ENCODE peak calls at places on chromosomes 3 and 15, in six cellular contexts. Q is psoas muscle; B is transverse colon; R is CD4-positive, alpha-beta memory T cell; C is mesenchymal stem cell; X is naive thymus-derived CD4-positive, alpha-beta T cell. M is an unnamed sample.

GRCh38 chr3:191366675-191367074 is 36.3 kb upstream of the UTS2B start:
- DNase-seq in Q (no peak), B (no peak), R (no peak), C (peak; percentile 86), X (no peak), M (no peak)

GRCh38 chr15:76756371-76756770 is 148.8 kb downstream of the SCAPER start:
- DNase-seq in Q (no peak), B (no peak), R (no peak), C (no peak), X (no peak), M (no peak)

GRCh38 chr15:88312941-88313579 is 56.5 kb upstream of the NTRK3 start:
- DNase-seq in Q (no peak), B (no peak), R (no peak), C (no peak), X (no peak), M (no peak)

GRCh38 chr3:30667250-30667585 is 60.8 kb downstream of the TGFBR2 start:
- DNase-seq in Q (no peak), B (no peak), R (peak; percentile 41), C (peak; percentile 25), X (peak; percentile 65), M (peak; percentile 48)

GRCh38 chr15:31347067-31347975 is 20.7 kb downstream of the KLF13 start:
- DNase-seq in Q (no peak), B (no peak), R (peak; percentile 84), C (no peak), X (peak; percentile 89), M (no peak)

GRCh38 chr3:105791919-105792786 is 76.7 kb downstream of the CBLB start:
- DNase-seq in Q (peak; percentile 83), B (peak; percentile 47), R (no peak), C (peak; percentile 99), X (no peak), M (peak; percentile 6)

GRCh38 chr15:72340366-72340765 is 20.4 kb upstream of the CELF6 start:
- DNase-seq in Q (no peak), B (no peak), R (no peak), C (peak; percentile 60), X (no peak), M (no peak)

GRCh38 chr3:120448707-120449650 is 1.8 kb downstream of the FSTL1 start:
- DNase-seq in Q (no peak), B (peak; percentile 13), R (no peak), C (peak; percentile 80), X (no peak), M (peak; percentile 85)

GRCh38 chr15:41504751-41505492 is 8.7 kb downstream of the LTK start:
- DNase-seq in Q (no peak), B (no peak), R (no peak), C (no peak), X (no peak), M (no peak)

GRCh38 chr3:65871305-65872141 is 167.2 kb downstream of the MAGI1 start:
- DNase-seq in Q (peak; percentile 67), B (peak; percentile 63), R (no peak), C (no peak), X (no peak), M (no peak)

GRCh38 chr3:36124118-36124796 is 256.0 kb upstream of the STAC start:
- DNase-seq in Q (no peak), B (no peak), R (no peak), C (peak; percentile 39), X (no peak), M (no peak)

GRCh38 chr3:43035801-43036340 is 56.8 kb downstream of the GASK1A start:
- DNase-seq in Q (no peak), B (no peak), R (no peak), C (no peak), X (no peak), M (no peak)

GRCh38 chr3:43960448-43960840 is 269.7 kb downstream of the ABHD5 start:
- DNase-seq in Q (no peak), B (no peak), R (no peak), C (no peak), X (no peak), M (no peak)

GRCh38 chr3:124529826-124530571 is 200.3 kb upstream of the UMPS start:
- DNase-seq in Q (no peak), B (no peak), R (no peak), C (no peak), X (no peak), M (no peak)

GRCh38 chr3:185424435-185424834 is 61.5 kb downstream of the MAP3K13 start:
- DNase-seq in Q (no peak), B (no peak), R (no peak), C (no peak), X (no peak), M (no peak)

GRCh38 chr3:175606650-175607318 is 747.6 kb downstream of the NAALADL2 start:
- DNase-seq in Q (no peak), B (no peak), R (no peak), C (no peak), X (no peak), M (no peak)

DNA sequence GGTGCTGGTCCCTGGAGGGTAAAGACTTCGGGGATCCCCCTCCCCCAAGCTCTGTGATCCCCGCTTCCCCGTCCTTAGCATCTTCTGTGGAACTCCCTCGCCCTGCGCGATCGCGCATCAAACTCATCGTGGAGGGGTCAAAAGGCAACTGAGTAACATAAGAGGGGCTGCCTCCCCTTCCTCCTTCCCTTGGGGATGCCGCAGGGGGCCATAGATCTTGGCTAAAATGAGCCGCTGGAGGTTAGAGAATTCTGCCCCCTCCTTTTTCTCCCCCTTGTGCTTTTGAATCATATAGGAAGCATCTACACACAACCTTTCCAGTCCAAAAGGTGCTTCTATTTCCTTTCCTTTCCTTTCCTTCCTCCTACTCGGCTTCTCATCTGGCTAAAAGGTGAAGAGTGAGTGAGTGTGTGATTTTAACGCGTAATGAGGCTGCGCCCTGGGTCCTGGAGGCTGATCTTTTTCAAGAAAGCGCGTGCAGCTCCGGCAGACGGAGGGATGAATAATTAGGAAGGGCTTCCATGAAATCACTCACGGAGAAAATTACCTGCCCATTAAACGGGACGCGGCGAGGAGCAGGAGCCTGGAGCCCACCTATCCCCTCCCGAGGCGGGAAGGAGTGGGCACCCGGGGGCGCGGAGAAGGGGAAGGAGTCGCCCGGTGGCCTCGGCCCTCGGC is 832 bp upstream of the ROBO2 start:
- DNase-seq in Q (no peak), B (no peak), R (no peak), C (peak; percentile 36), X (no peak), M (no peak)
- H3K4me3 ChIP-seq in Q (peak overlapping the region; percentile 56), B (peak overlapping the region; percentile 52), R (no peak overlapping the region), C (peak overlapping the region; percentile 67), X (no peak overlapping the region), M (no peak overlapping the region)

GRCh38 chr3:123071581-123071980 is 4.8 kb downstream of the PDIA5 start:
- DNase-seq in Q (no peak), B (no peak), R (no peak), C (no peak), X (no peak), M (no peak)
- H3K27ac ChIP-seq in Q (no peak overlapping the region), B (peak overlapping the region; percentile 28), R (no peak overlapping the region), C (no peak overlapping the region), X (no peak overlapping the region), M (no peak overlapping the region)

DNA sequence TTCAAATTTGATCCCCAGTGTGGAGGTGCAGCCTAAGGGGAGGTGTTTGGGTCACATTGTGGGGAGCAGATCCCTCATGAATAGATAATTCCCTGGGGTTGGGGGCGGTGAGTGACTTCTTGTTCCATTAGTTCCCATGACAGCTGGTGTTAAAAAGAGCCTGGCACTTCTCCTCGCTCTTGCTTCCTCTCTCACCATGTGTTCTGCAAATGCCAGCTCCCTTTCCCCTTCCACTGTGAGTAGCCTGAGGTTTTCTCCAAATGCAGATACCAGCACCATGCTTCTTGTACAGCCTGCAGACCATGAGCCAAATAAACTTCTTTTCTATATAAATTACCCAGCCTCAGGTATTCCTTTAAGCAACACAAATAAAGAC is 23.1 kb downstream of the RIOX2 start:
- DNase-seq in Q (no peak), B (no peak), R (no peak), C (no peak), X (no peak), M (no peak)
- H3K36me3 ChIP-seq in Q (peaks cover 14% of the 10 kb centered on the region), B (peaks cover 26% of the 10 kb centered on the region), R (peaks cover 61% of the 10 kb centered on the region), C (peaks cover 7% of the 10 kb centered on the region), X (peaks cover 88% of the 10 kb centered on the region), M (peaks cover 65% of the 10 kb centered on the region)

GRCh38 chr15:92906563-92907081 is 6.5 kb downstream of the CHD2 start:
- DNase-seq in Q (no peak), B (no peak), R (peak; percentile 57), C (no peak), X (peak; percentile 45), M (no peak)

GRCh38 chr15:92907880-92908279 is 7.8 kb downstream of the CHD2 start:
- DNase-seq in Q (no peak), B (no peak), R (no peak), C (peak; percentile 91), X (no peak), M (peak; percentile 84)

GRCh38 chr15:92907229-92907628 is 7.1 kb downstream of the CHD2 start:
- DNase-seq in Q (no peak), B (no peak), R (no peak), C (no peak), X (no peak), M (peak; percentile 60)

GRCh38 chr15:92904832-92905640 is 4.9 kb downstream of the CHD2 start:
- DNase-seq in Q (no peak), B (no peak), R (no peak), C (no peak), X (no peak), M (no peak)

DNA sequence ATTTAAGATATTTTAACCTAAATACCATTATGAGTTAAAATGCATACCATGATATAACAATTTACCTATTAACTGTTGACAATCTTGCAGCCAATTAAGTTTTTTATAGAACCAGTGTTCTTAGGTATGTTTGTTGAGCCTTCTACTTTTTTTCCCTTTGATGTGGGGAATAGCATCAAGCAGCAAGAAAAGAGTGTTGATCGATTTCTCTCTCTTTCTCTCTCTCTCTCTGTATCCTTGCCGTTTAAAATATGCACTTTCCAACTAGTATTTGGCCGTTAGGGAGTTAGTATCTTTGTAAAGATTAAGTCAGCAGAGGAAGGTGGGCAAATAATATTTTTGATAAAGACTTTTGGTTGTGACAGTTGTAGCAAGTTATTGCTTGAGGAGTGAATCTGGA is 5.9 kb downstream of the CHD2 start:
- DNase-seq in Q (no peak), B (no peak), R (peak; percentile 49), C (no peak), X (peak; percentile 51), M (peak; percentile 43)
- H3K4me3 ChIP-seq in Q (peak overlapping the region; percentile 68), B (peak overlapping the region; percentile 82), R (peak overlapping the region; percentile 26), C (no peak overlapping the region), X (peak overlapping the region; percentile 68), M (no peak overlapping the region)

DNA sequence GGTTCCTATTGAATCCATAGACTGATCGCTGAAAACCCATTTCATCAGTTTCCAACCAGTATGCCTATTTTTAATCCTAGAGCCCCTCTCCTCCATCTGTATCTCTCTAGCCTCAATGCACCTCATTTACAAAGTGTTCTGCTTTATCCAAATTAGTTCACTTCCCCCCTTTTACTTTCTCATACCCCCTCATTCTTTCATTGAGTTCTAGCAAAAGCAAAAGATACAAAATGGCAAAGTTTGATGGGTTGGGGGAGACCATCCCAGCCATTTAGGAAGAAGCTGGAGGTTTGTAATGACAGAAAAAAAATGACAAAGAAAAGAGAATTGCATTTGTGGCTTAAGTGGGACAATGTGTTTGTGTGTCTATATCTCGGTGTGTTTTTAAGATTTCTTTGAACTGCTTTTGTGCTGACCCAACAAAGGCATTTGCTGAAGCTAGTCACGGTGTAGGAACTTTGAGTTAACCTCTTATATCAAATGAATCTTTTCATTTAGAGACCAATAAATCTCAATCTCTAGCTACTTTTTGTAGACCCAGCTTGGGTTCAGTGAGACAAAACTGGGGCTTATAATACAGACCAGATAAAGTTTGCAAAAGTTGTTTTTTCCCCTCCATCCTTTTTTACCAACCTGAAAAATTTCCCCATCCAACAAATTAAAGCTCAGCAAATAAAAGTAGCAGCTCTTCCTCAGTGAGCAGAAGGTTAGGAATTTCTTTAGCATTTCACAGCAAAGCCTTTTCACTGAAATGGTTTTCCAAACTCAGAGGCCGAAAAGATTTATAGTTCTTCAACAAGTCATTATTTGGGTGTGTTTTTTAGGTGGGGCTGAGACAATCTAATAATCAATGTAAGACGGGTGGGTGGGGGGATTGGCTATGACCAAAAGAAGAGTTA is 18.8 kb downstream of the NR2F2 start:
- DNase-seq in Q (no peak), B (no peak), R (no peak), C (peak; percentile 29), X (no peak), M (no peak)
- H3K27ac ChIP-seq in Q (peak overlapping the region; percentile 46), B (peak overlapping the region; percentile 12), R (no peak overlapping the region), C (peak overlapping the region; percentile 67), X (no peak overlapping the region), M (no peak overlapping the region)